ENCODE peak calls at places on chromosome 5, in seven cellular contexts. One of them, this sample, is unnamed.

GRCh38 chr5:60503771-60504170 is 196.2 kb downstream of the DEPDC1B start:
- DNase-seq in tibial nerve: no peak
- DNase-seq in A549: no peak
- DNase-seq in breast epithelium: no peak
- DNase-seq in thyroid gland: no peak
- DNase-seq in GM12892: no peak
- DNase-seq in ovary: no peak
- DNase-seq in this sample: no peak

GRCh38 chr5:67010684-67011409 is 185.8 kb downstream of the CD180 start:
- DNase-seq in breast epithelium: no peak
- DNase-seq in A549: no peak
- DNase-seq in ovary: no peak
- DNase-seq in GM12892: no peak
- DNase-seq in tibial nerve: no peak
- DNase-seq in thyroid gland: peak
- DNase-seq in this sample: no peak

GRCh38 chr5:135645336-135645735 is 66.5 kb upstream of the CXCL14 start:
- DNase-seq in A549: no peak
- DNase-seq in GM12892: no peak
- DNase-seq in thyroid gland: peak
- DNase-seq in breast epithelium: no peak
- DNase-seq in tibial nerve: peak
- DNase-seq in ovary: no peak
- DNase-seq in this sample: no peak

GRCh38 chr5:103428411-103428871 is 134.1 kb downstream of the NUDT12 start:
- DNase-seq in A549: no peak
- DNase-seq in breast epithelium: peak
- DNase-seq in GM12892: no peak
- DNase-seq in thyroid gland: peak
- DNase-seq in tibial nerve: no peak
- DNase-seq in ovary: no peak
- DNase-seq in this sample: no peak

GRCh38 chr5:64183956-64184355 is 18.3 kb downstream of the RNF180 start:
- DNase-seq in thyroid gland: no peak
- DNase-seq in ovary: no peak
- DNase-seq in GM12892: no peak
- DNase-seq in A549: no peak
- DNase-seq in tibial nerve: no peak
- DNase-seq in breast epithelium: no peak
- DNase-seq in this sample: no peak

GRCh38 chr5:80055491-80056170 is 20.5 kb downstream of the THBS4 start:
- DNase-seq in ovary: no peak
- DNase-seq in A549: no peak
- DNase-seq in GM12892: no peak
- DNase-seq in tibial nerve: no peak
- DNase-seq in thyroid gland: peak
- DNase-seq in breast epithelium: no peak
- DNase-seq in this sample: no peak

GRCh38 chr5:32251864-32252458 is 60.8 kb downstream of the MTMR12 start:
- DNase-seq in A549: no peak
- DNase-seq in breast epithelium: no peak
- DNase-seq in GM12892: no peak
- DNase-seq in thyroid gland: no peak
- DNase-seq in ovary: no peak
- DNase-seq in tibial nerve: no peak
- DNase-seq in this sample: no peak

GRCh38 chr5:172929371-172929838 is 29.8 kb upstream of the RPL26L1 start:
- DNase-seq in GM12892: no peak
- DNase-seq in thyroid gland: no peak
- DNase-seq in breast epithelium: no peak
- DNase-seq in A549: no peak
- DNase-seq in ovary: no peak
- DNase-seq in tibial nerve: no peak
- DNase-seq in this sample: no peak

GRCh38 chr5:168765220-168766037 is 186.3 kb upstream of the PANK3 start:
- DNase-seq in tibial nerve: peak
- DNase-seq in GM12892: no peak
- DNase-seq in breast epithelium: no peak
- DNase-seq in A549: no peak
- DNase-seq in ovary: no peak
- DNase-seq in thyroid gland: peak
- DNase-seq in this sample: no peak

GRCh38 chr5:43063731-43064171 is 23.6 kb upstream of the ANXA2R start:
- DNase-seq in breast epithelium: no peak
- DNase-seq in ovary: no peak
- DNase-seq in GM12892: no peak
- DNase-seq in thyroid gland: no peak
- DNase-seq in tibial nerve: no peak
- DNase-seq in A549: peak
- DNase-seq in this sample: no peak
- TF ChIP-seq POLR2A in breast epithelium: no peak
- TF ChIP-seq POLR2A in ovary: no peak
- TF ChIP-seq POLR2A in GM12892: no peak
- TF ChIP-seq POLR2A in thyroid gland: no peak
- TF ChIP-seq POLR2A in tibial nerve: no peak
- TF ChIP-seq POLR2A in A549: no peak
- TF ChIP-seq POLR2A in this sample: no peak

DNA sequence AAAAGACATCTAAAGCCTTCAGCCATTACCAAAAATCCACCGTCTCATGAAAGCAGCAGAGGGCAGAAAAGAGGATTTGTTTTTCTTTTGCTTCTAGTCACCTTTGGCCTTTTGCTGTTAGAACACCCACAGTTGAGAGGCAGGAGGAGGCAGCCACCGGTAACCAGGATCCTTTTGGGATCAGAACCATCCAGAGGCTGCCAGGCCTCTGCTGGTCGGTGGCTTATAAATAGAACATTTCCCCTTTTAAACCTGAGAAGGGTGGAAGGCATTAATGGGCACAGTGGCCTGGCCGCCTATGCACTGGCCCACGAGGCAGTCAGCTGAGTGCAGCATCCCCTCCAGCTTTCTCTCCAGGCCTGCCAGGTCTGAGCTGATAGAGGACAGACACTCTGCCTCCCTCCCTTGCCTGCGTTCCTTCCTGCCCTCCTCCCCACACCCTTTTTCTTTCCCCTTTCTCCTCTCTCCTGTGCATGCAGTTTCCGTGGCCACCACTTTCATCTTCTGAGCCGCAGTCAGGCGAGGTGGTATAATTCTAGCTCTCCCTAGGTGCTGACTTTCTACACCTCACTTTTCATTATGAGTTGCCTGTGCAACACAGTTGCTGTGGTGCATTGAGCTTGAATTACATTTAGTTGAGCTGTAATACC is 253.4 kb downstream of the ARHGAP26 start:
- DNase-seq in thyroid gland: peak
- DNase-seq in GM12892: no peak
- DNase-seq in ovary: no peak
- DNase-seq in breast epithelium: no peak
- DNase-seq in A549: no peak
- DNase-seq in tibial nerve: no peak
- DNase-seq in this sample: no peak
- TF ChIP-seq POLR2A in thyroid gland: no peak
- TF ChIP-seq POLR2A in GM12892: peak
- TF ChIP-seq POLR2A in ovary: no peak
- TF ChIP-seq POLR2A in breast epithelium: no peak
- TF ChIP-seq POLR2A in A549: no peak
- TF ChIP-seq POLR2A in tibial nerve: no peak
- TF ChIP-seq POLR2A in this sample: no peak

GRCh38 chr5:14176888-14177287 is 33.7 kb downstream of the TRIO start:
- DNase-seq in GM12892: no peak
- DNase-seq in ovary: no peak
- DNase-seq in tibial nerve: no peak
- DNase-seq in A549: no peak
- DNase-seq in breast epithelium: no peak
- DNase-seq in thyroid gland: no peak
- DNase-seq in this sample: no peak

GRCh38 chr5:14171621-14172020 is 28.5 kb downstream of the TRIO start:
- DNase-seq in GM12892: no peak
- DNase-seq in ovary: no peak
- DNase-seq in tibial nerve: no peak
- DNase-seq in breast epithelium: no peak
- DNase-seq in A549: no peak
- DNase-seq in thyroid gland: no peak
- DNase-seq in this sample: no peak

GRCh38 chr5:14172149-14172795 is 29.1 kb downstream of the TRIO start:
- DNase-seq in breast epithelium: no peak
- DNase-seq in A549: no peak
- DNase-seq in GM12892: no peak
- DNase-seq in thyroid gland: no peak
- DNase-seq in ovary: no peak
- DNase-seq in tibial nerve: no peak
- DNase-seq in this sample: no peak

GRCh38 chr5:14173419-14174234 is 30.5 kb downstream of the TRIO start:
- DNase-seq in thyroid gland: no peak
- DNase-seq in breast epithelium: no peak
- DNase-seq in A549: no peak
- DNase-seq in ovary: no peak
- DNase-seq in tibial nerve: no peak
- DNase-seq in GM12892: no peak
- DNase-seq in this sample: peak

GRCh38 chr5:14174235-14174636 is 31.1 kb downstream of the TRIO start:
- DNase-seq in breast epithelium: no peak
- DNase-seq in A549: no peak
- DNase-seq in tibial nerve: no peak
- DNase-seq in GM12892: no peak
- DNase-seq in ovary: no peak
- DNase-seq in thyroid gland: no peak
- DNase-seq in this sample: peak
- TF ChIP-seq POLR2A in breast epithelium: no peak
- TF ChIP-seq POLR2A in A549: no peak
- TF ChIP-seq POLR2A in tibial nerve: no peak
- TF ChIP-seq POLR2A in GM12892: no peak
- TF ChIP-seq POLR2A in ovary: no peak
- TF ChIP-seq POLR2A in thyroid gland: no peak
- TF ChIP-seq POLR2A in this sample: no peak

DNA sequence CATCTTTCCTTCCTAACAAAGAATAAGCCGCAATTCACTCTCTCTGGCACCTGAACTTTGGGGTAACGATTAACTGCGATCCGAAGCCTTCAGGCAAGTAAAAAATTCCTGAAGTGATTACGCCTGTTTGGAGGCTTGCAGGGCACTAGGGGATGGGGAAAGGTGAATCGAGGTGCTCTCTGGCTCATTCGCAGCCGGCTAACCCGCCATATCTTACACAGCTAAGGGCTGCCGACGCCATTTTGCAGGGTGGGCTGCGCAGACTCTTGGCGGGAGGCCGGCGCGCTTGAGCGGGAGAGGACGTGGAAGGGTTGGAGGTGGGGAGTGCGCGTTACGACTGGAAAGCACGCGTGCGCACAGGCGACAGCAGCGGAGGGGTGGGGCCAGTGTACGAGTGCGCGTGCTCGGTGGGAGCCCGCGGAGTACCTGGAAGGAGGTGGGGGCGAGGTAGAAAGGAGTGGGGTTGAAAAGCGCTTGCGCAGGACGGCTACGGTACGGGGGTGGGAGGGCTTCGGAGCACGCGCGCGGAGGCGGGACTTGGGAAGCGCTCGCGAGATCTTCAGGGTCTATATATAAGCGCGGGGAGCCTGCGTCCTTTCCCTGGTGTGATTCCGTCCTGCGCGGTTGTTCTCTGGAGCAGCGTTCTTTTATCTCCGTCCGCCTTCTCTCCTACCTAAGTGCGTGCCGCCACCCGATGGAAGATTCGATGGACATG is at the start of gene NPM1:
- DNase-seq in GM12892: peak
- DNase-seq in thyroid gland: peak
- DNase-seq in A549: peak
- DNase-seq in breast epithelium: peak
- DNase-seq in ovary: peak
- DNase-seq in tibial nerve: peak
- DNase-seq in this sample: peak
- TF ChIP-seq POLR2A in GM12892: peak
- TF ChIP-seq POLR2A in thyroid gland: peak
- TF ChIP-seq POLR2A in A549: peak
- TF ChIP-seq POLR2A in breast epithelium: peak
- TF ChIP-seq POLR2A in ovary: peak
- TF ChIP-seq POLR2A in tibial nerve: peak
- TF ChIP-seq POLR2A in this sample: peak

GRCh38 chr5:114362977-114363721 is 1.3 kb downstream of the KCNN2 start:
- DNase-seq in GM12892: no peak
- DNase-seq in thyroid gland: no peak
- DNase-seq in breast epithelium: no peak
- DNase-seq in A549: peak
- DNase-seq in ovary: no peak
- DNase-seq in tibial nerve: no peak
- DNase-seq in this sample: no peak

GRCh38 chr5:114363837-114364236 is 2.0 kb downstream of the KCNN2 start:
- DNase-seq in ovary: no peak
- DNase-seq in A549: no peak
- DNase-seq in tibial nerve: no peak
- DNase-seq in thyroid gland: no peak
- DNase-seq in GM12892: no peak
- DNase-seq in breast epithelium: no peak
- DNase-seq in this sample: no peak

GRCh38 chr5:114360816-114361723 is 800 bp upstream of the KCNN2 start:
- DNase-seq in thyroid gland: no peak
- DNase-seq in breast epithelium: no peak
- DNase-seq in tibial nerve: no peak
- DNase-seq in A549: peak
- DNase-seq in GM12892: peak
- DNase-seq in ovary: no peak
- DNase-seq in this sample: no peak

GRCh38 chr5:114361724-114362196 is at the start of gene KCNN2:
- DNase-seq in ovary: peak
- DNase-seq in thyroid gland: peak
- DNase-seq in tibial nerve: peak
- DNase-seq in breast epithelium: peak
- DNase-seq in A549: peak
- DNase-seq in GM12892: peak
- DNase-seq in this sample: no peak

GRCh38 chr5:114362197-114362976 is 517 bp downstream of the KCNN2 start:
- DNase-seq in ovary: no peak
- DNase-seq in GM12892: peak
- DNase-seq in breast epithelium: no peak
- DNase-seq in thyroid gland: no peak
- DNase-seq in A549: peak
- DNase-seq in tibial nerve: no peak
- DNase-seq in this sample: no peak
- TF ChIP-seq POLR2A in ovary: no peak
- TF ChIP-seq POLR2A in GM12892: no peak
- TF ChIP-seq POLR2A in breast epithelium: no peak
- TF ChIP-seq POLR2A in thyroid gland: no peak
- TF ChIP-seq POLR2A in A549: no peak
- TF ChIP-seq POLR2A in tibial nerve: no peak
- TF ChIP-seq POLR2A in this sample: no peak

This sample was measured in erythroblast.